ENCODE peak calls at places on chromosomes 3 and 15, in six cellular contexts. One of them, this sample, is unnamed.
A peak's percentile ranks its signal among the peaks of the same experiment; 100 is the strongest.

GRCh38 chr15:84658080-84658787 is at the start of gene NMB:
- DNase-seq in ELF-1: peak; percentile 87
- DNase-seq in amygdala: peak; percentile 33
- DNase-seq in neural crest cell: peak; percentile 68
- DNase-seq in A549: peak; percentile 99
- DNase-seq in mucosa of descending colon: peak; percentile 81
- DNase-seq in this sample: peak; percentile 89

GRCh38 chr15:89455535-89455934 is 40.8 kb downstream of the RHCG start:
- DNase-seq in neural crest cell: no peak
- DNase-seq in mucosa of descending colon: no peak
- DNase-seq in amygdala: no peak
- DNase-seq in A549: no peak
- DNase-seq in ELF-1: no peak
- DNase-seq in this sample: no peak

GRCh38 chr3:27093771-27094170 is 275.4 kb downstream of the NEK10 start:
- DNase-seq in ELF-1: no peak
- DNase-seq in mucosa of descending colon: no peak
- DNase-seq in A549: no peak
- DNase-seq in neural crest cell: no peak
- DNase-seq in amygdala: no peak
- DNase-seq in this sample: no peak

GRCh38 chr15:84791763-84792162 is 25.4 kb upstream of the ALPK3 start:
- DNase-seq in A549: no peak
- DNase-seq in neural crest cell: no peak
- DNase-seq in amygdala: no peak
- DNase-seq in mucosa of descending colon: no peak
- DNase-seq in ELF-1: no peak
- DNase-seq in this sample: no peak

GRCh38 chr15:68819451-68820204 is 1.1 kb downstream of the ANP32A start:
- DNase-seq in A549: peak; percentile 60
- DNase-seq in mucosa of descending colon: peak; percentile 61
- DNase-seq in neural crest cell: peak; percentile 39
- DNase-seq in amygdala: peak; percentile 72
- DNase-seq in ELF-1: peak; percentile 64
- DNase-seq in this sample: peak; percentile 84

GRCh38 chr3:171282041-171282440 is 178.2 kb downstream of the TNIK start:
- DNase-seq in A549: no peak
- DNase-seq in ELF-1: no peak
- DNase-seq in neural crest cell: no peak
- DNase-seq in amygdala: no peak
- DNase-seq in mucosa of descending colon: no peak
- DNase-seq in this sample: no peak

GRCh38 chr3:171192176-171192854 is 165.8 kb upstream of the SLC2A2 start:
- DNase-seq in A549: peak; percentile 1
- DNase-seq in amygdala: no peak
- DNase-seq in mucosa of descending colon: no peak
- DNase-seq in neural crest cell: no peak
- DNase-seq in ELF-1: no peak
- DNase-seq in this sample: no peak

GRCh38 chr15:80915462-80915861 is 74.2 kb downstream of the MESD start:
- DNase-seq in mucosa of descending colon: no peak
- DNase-seq in ELF-1: peak; percentile 74
- DNase-seq in amygdala: no peak
- DNase-seq in A549: no peak
- DNase-seq in neural crest cell: no peak
- DNase-seq in this sample: no peak

GRCh38 chr3:4930501-4930900 is 48.7 kb upstream of the BHLHE40 start:
- DNase-seq in ELF-1: no peak
- DNase-seq in mucosa of descending colon: no peak
- DNase-seq in A549: no peak
- DNase-seq in neural crest cell: no peak
- DNase-seq in amygdala: no peak
- DNase-seq in this sample: no peak

GRCh38 chr3:104132566-104132997 is 1234.1 kb upstream of the ALCAM start:
- DNase-seq in neural crest cell: no peak
- DNase-seq in ELF-1: no peak
- DNase-seq in amygdala: no peak
- DNase-seq in mucosa of descending colon: no peak
- DNase-seq in A549: no peak
- DNase-seq in this sample: no peak

GRCh38 chr3:42750834-42751233 is 22.2 kb downstream of the CCDC13 start:
- DNase-seq in mucosa of descending colon: no peak
- DNase-seq in neural crest cell: no peak
- DNase-seq in ELF-1: no peak
- DNase-seq in amygdala: no peak
- DNase-seq in A549: no peak
- DNase-seq in this sample: no peak

GRCh38 chr3:65548848-65549625 is 489.7 kb downstream of the MAGI1 start:
- DNase-seq in ELF-1: peak; percentile 55
- DNase-seq in neural crest cell: peak; percentile 40
- DNase-seq in amygdala: peak; percentile 13
- DNase-seq in A549: no peak
- DNase-seq in mucosa of descending colon: peak; percentile 15
- DNase-seq in this sample: peak; percentile 83

GRCh38 chr3:125357032-125357658 is 18.0 kb downstream of the ZNF148 start:
- DNase-seq in A549: peak; percentile 53
- DNase-seq in neural crest cell: no peak
- DNase-seq in mucosa of descending colon: peak; percentile 29
- DNase-seq in ELF-1: peak; percentile 73
- DNase-seq in amygdala: peak; percentile 16
- DNase-seq in this sample: peak; percentile 92

GRCh38 chr3:177286034-177286433 is 88.8 kb upstream of the TBL1XR1 start:
- DNase-seq in neural crest cell: no peak
- DNase-seq in ELF-1: no peak
- DNase-seq in A549: peak; percentile 25
- DNase-seq in mucosa of descending colon: no peak
- DNase-seq in amygdala: no peak
- DNase-seq in this sample: no peak

GRCh38 chr15:99202176-99202552 is 47.2 kb downstream of the TTC23 start:
- DNase-seq in amygdala: no peak
- DNase-seq in A549: no peak
- DNase-seq in neural crest cell: no peak
- DNase-seq in ELF-1: no peak
- DNase-seq in mucosa of descending colon: no peak
- DNase-seq in this sample: no peak

GRCh38 chr3:43790476-43790875 is 99.7 kb downstream of the ABHD5 start:
- DNase-seq in mucosa of descending colon: no peak
- DNase-seq in A549: no peak
- DNase-seq in ELF-1: no peak
- DNase-seq in amygdala: no peak
- DNase-seq in neural crest cell: no peak
- DNase-seq in this sample: no peak

GRCh38 chr3:21662403-21662802 is 88.6 kb downstream of the ZNF385D start:
- DNase-seq in ELF-1: no peak
- DNase-seq in neural crest cell: no peak
- DNase-seq in amygdala: no peak
- DNase-seq in mucosa of descending colon: no peak
- DNase-seq in A549: no peak
- DNase-seq in this sample: no peak

GRCh38 chr3:31562525-31562924 is 29.8 kb downstream of the STT3B start:
- DNase-seq in neural crest cell: no peak
- DNase-seq in ELF-1: peak; percentile 69
- DNase-seq in mucosa of descending colon: peak; percentile 44
- DNase-seq in A549: no peak
- DNase-seq in amygdala: no peak
- DNase-seq in this sample: no peak

GRCh38 chr3:149352556-149352955 is 19.1 kb upstream of the TM4SF18 start:
- DNase-seq in ELF-1: peak; percentile 75
- DNase-seq in amygdala: no peak
- DNase-seq in mucosa of descending colon: peak; percentile 57
- DNase-seq in neural crest cell: peak; percentile 24
- DNase-seq in A549: peak; percentile 86
- DNase-seq in this sample: no peak

GRCh38 chr3:171458056-171458856 is 1.9 kb downstream of the TNIK start:
- DNase-seq in ELF-1: peak; percentile 18
- DNase-seq in A549: no peak
- DNase-seq in mucosa of descending colon: peak; percentile 67
- DNase-seq in amygdala: no peak
- DNase-seq in neural crest cell: peak; percentile 8
- DNase-seq in this sample: peak; percentile 69

GRCh38 chr3:59240856-59241255 is 191.0 kb upstream of the CFAP20DC start:
- DNase-seq in mucosa of descending colon: no peak
- DNase-seq in ELF-1: no peak
- DNase-seq in A549: no peak
- DNase-seq in neural crest cell: no peak
- DNase-seq in amygdala: no peak
- DNase-seq in this sample: no peak

GRCh38 chr3:129966876-129967275 is 7.6 kb upstream of the TRH start:
- DNase-seq in mucosa of descending colon: no peak
- DNase-seq in ELF-1: no peak
- DNase-seq in neural crest cell: no peak
- DNase-seq in A549: no peak
- DNase-seq in amygdala: no peak
- DNase-seq in this sample: peak; percentile 90

GRCh38 chr3:49469037-49469875 is 811 bp upstream of the DAG1 start:
- DNase-seq in amygdala: no peak
- DNase-seq in mucosa of descending colon: peak; percentile 67
- DNase-seq in ELF-1: peak; percentile 98
- DNase-seq in neural crest cell: peak; percentile 58
- DNase-seq in A549: peak; percentile 48
- DNase-seq in this sample: no peak